ENCODE peak calls at places on chromosomes 16 and 17, in five cellular contexts. N is A549, D is endothelial cell of umbilical vein, R is K562, C is HepG2. P is an unnamed sample.

GRCh38 chr16:5028950-5029475 is 4.7 kb downstream of the NAGPA start:
- DNase-seq in N (no peak), D (no peak), R (no peak), C (no peak), P (no peak)

GRCh38 chr17:3964203-3965122 is at the start of gene ATP2A3:
- DNase-seq in N (peak), D (no peak), R (peak), C (no peak), P (peak)

GRCh38 chr16:3060339-3061127 is 4.9 kb upstream of the IL32 start:
- DNase-seq in N (no peak), D (no peak), R (no peak), C (no peak), P (no peak)

GRCh38 chr16:50690177-50690576 is 3.2 kb upstream of the NOD2 start:
- DNase-seq in N (no peak), D (no peak), R (no peak), C (no peak), P (no peak)

GRCh38 chr17:69874220-69874670 is 200.8 kb upstream of the KCNJ16 start:
- DNase-seq in N (no peak), D (peak), R (peak), C (no peak), P (no peak)

GRCh38 chr16:11672206-11673090 is 4.2 kb downstream of the SNN start:
- DNase-seq in N (no peak), D (no peak), R (no peak), C (no peak), P (peak)

GRCh38 chr17:30211371-30211770 is 24.1 kb downstream of the SLC6A4 start:
- DNase-seq in N (no peak), D (no peak), R (no peak), C (no peak), P (no peak)

GRCh38 chr16:88569614-88569984 is 604 bp upstream of the ZC3H18 start:
- DNase-seq in N (no peak), D (no peak), R (peak), C (peak), P (peak)

GRCh38 chr16:73390936-73391335 is 343.0 kb upstream of the ZFHX3 start:
- DNase-seq in N (no peak), D (no peak), R (peak), C (no peak), P (no peak)

GRCh38 chr16:12153662-12154061 is 177.1 kb downstream of the SNX29 start:
- DNase-seq in N (no peak), D (no peak), R (no peak), C (no peak), P (no peak)

GRCh38 chr16:47888142-47888541 is 267.7 kb downstream of the ABCC12 start:
- DNase-seq in N (peak), D (no peak), R (no peak), C (peak), P (no peak)

GRCh38 chr17:9632741-9633140 is 12.6 kb upstream of the USP43 start:
- DNase-seq in N (no peak), D (no peak), R (no peak), C (no peak), P (no peak)

GRCh38 chr17:7425756-7426155 is 340 bp downstream of the SPEM2 start:
- DNase-seq in N (no peak), D (no peak), R (no peak), C (no peak), P (no peak)

GRCh38 chr16:87240211-87241134 is 76.7 kb downstream of the C16orf95 start:
- DNase-seq in N (no peak), D (no peak), R (no peak), C (no peak), P (no peak)

GRCh38 chr16:84332975-84333684 is 35.2 kb upstream of the ATP2C2 start:
- DNase-seq in N (no peak), D (no peak), R (no peak), C (no peak), P (no peak)

GRCh38 chr17:77264617-77265230 is 124.0 kb downstream of the SEC14L1 start:
- DNase-seq in N (no peak), D (no peak), R (no peak), C (no peak), P (no peak)

GRCh38 chr16:85202631-85203461 is 90.6 kb upstream of the CIBAR2 start:
- DNase-seq in N (no peak), D (no peak), R (no peak), C (no peak), P (no peak)

GRCh38 chr17:39236981-39237441 is 11.3 kb upstream of the STAC2 start:
- DNase-seq in N (no peak), D (no peak), R (no peak), C (no peak), P (no peak)

GRCh38 chr16:12017583-12017982 is 41.0 kb downstream of the SNX29 start:
- DNase-seq in N (no peak), D (no peak), R (no peak), C (no peak), P (no peak)

GRCh38 chr16:50497592-50497991 is 50.6 kb upstream of the NKD1 start:
- DNase-seq in N (no peak), D (no peak), R (no peak), C (peak), P (peak)

GRCh38 chr16:19119564-19119963 is 5.8 kb downstream of the ITPRIPL2 start:
- DNase-seq in N (no peak), D (peak), R (peak), C (no peak), P (peak)

GRCh38 chr16:14486520-14487303 is 143.3 kb downstream of the PARN start:
- DNase-seq in N (peak), D (peak), R (peak), C (peak), P (peak)

GRCh38 chr17:1997587-1998425 is 27.3 kb downstream of the RTN4RL1 start:
- DNase-seq in N (peak), D (no peak), R (no peak), C (peak), P (no peak)

GRCh38 chr16:11796227-11797165 is 562 bp downstream of the ZC3H7A start:
- DNase-seq in N (peak), D (peak), R (peak), C (peak), P (peak)

GRCh38 chr16:49546735-49547134 is 173.1 kb downstream of the C16orf78 start:
- DNase-seq in N (no peak), D (no peak), R (no peak), C (no peak), P (no peak)

GRCh38 chr17:31378638-31379037 is 12.8 kb upstream of the RAB11FIP4 start:
- DNase-seq in N (no peak), D (no peak), R (no peak), C (no peak), P (no peak)

GRCh38 chr17:1158879-1159278 is 20.9 kb downstream of the ABR start:
- DNase-seq in N (no peak), D (no peak), R (no peak), C (no peak), P (no peak)

GRCh38 chr16:69286941-69287713 is 24.0 kb upstream of the VPS4A start:
- DNase-seq in N (peak), D (peak), R (peak), C (peak), P (peak)

GRCh38 chr16:70713781-70714180 is 27.9 kb upstream of the MTSS2 start:
- DNase-seq in N (no peak), D (no peak), R (no peak), C (no peak), P (no peak)

GRCh38 chr16:68503334-68503733 is 35.8 kb upstream of the ZFP90 start:
- DNase-seq in N (no peak), D (no peak), R (no peak), C (no peak), P (no peak)

GRCh38 chr17:50009282-50009681 is 14.3 kb upstream of the DLX3 start:
- DNase-seq in N (no peak), D (no peak), R (no peak), C (no peak), P (no peak)

GRCh38 chr16:58212824-58213655 is 15.1 kb upstream of the CSNK2A2 start:
- DNase-seq in N (no peak), D (no peak), R (no peak), C (no peak), P (no peak)

DNA sequence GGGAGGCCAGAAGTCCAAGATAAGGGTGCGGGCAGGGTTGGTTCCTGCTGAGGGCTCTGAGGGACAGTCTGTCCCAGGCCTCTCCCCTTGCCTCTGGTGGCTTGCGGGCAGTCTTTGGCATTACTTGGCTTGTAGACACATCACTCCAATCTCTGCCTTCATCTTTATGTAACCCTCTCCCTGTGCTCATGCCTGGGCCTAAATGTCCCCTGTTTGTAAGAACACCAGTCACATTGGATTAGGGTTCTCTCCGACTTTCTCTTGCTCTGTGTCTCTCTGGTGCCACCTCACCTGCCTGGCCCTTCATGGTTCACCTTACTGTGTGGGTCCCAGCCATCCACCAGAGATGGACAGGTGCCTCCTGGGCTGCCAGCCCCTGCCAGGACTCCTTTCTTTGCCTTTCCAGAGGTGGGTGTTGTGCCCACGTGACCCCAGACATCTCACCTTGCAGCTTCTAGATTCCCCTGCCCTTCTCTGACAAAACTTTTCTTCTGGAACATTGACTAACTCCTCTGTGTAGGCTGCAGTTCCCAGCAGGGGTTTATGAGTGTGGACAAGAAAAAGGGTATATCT is 205.8 kb downstream of the MSI2 start:
- DNase-seq in N (no peak), D (no peak), R (no peak), C (no peak), P (no peak)
- H3K4me3 ChIP-seq in N (no peak), D (no peak), R (no peak), C (no peak), P (no peak)

GRCh38 chr17:82446124-82446523 is 4.4 kb downstream of the CYBC1 start:
- DNase-seq in N (no peak), D (no peak), R (no peak), C (no peak), P (no peak)

GRCh38 chr17:82444941-82445521 is 5.5 kb downstream of the CYBC1 start:
- DNase-seq in N (no peak), D (no peak), R (no peak), C (no peak), P (no peak)

GRCh38 chr17:82445542-82445941 is 5.0 kb downstream of the CYBC1 start:
- DNase-seq in N (no peak), D (no peak), R (no peak), C (no peak), P (peak)

GRCh38 chr17:82444284-82444893 is 6.2 kb downstream of the CYBC1 start:
- DNase-seq in N (no peak), D (no peak), R (no peak), C (no peak), P (no peak)

DNA sequence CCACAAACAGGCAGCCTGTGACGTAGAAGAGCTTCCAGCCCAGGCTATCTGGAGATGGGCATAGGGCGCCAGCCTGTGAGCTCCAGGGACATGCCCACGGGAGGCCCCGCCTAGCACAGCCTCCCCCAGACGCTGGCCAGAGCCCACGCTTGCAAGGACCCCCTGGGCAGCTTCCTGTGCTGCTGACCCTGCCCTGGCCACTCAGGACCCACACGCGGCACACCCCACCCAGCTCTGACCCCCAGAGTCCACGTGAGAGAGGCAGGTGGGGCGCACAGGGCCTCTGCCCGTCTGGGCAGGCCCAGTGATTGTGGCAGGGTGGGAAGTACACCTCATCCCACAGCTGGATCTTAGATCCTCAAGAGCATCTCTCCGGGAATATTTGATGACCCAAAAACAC is 3.9 kb downstream of the CYBC1 start:
- DNase-seq in N (no peak), D (no peak), R (no peak), C (no peak), P (no peak)
- TF ChIP-seq POLR2A in N (no peak), D (no peak), R (no peak), C (no peak), P (no peak)

GRCh38 chr16:75106351-75107274 is 10.0 kb downstream of the LDHD start:
- DNase-seq in N (no peak), D (no peak), R (no peak), C (no peak), P (peak)

GRCh38 chr16:75107505-75107904 is 9.1 kb downstream of the LDHD start:
- DNase-seq in N (no peak), D (no peak), R (no peak), C (no peak), P (no peak)

GRCh38 chr16:75110637-75111513 is 5.7 kb downstream of the LDHD start:
- DNase-seq in N (peak), D (peak), R (peak), C (peak), P (peak)

GRCh38 chr16:75109732-75110243 is 6.8 kb downstream of the LDHD start:
- DNase-seq in N (no peak), D (no peak), R (no peak), C (no peak), P (peak)

GRCh38 chr16:75108792-75109731 is 7.5 kb downstream of the LDHD start:
- DNase-seq in N (peak), D (no peak), R (no peak), C (no peak), P (peak)
- TF ChIP-seq MYC in N (peak), D (no peak), R (no peak), C (no peak), P (peak)

GRCh38 chr17:42655528-42655927 is 3.6 kb upstream of the TUBG2 start:
- DNase-seq in N (no peak), D (no peak), R (no peak), C (no peak), P (no peak)

GRCh38 chr17:42659079-42659931 is at the start of gene TUBG2:
- DNase-seq in N (peak), D (peak), R (no peak), C (peak), P (peak)

GRCh38 chr17:42665581-42666001 is 6.5 kb downstream of the TUBG2 start:
- DNase-seq in N (no peak), D (no peak), R (no peak), C (no peak), P (no peak)

GRCh38 chr17:42657824-42658588 is 1.1 kb upstream of the TUBG2 start:
- DNase-seq in N (no peak), D (no peak), R (no peak), C (no peak), P (no peak)

GRCh38 chr17:42660692-42661345 is 1.7 kb downstream of the TUBG2 start:
- DNase-seq in N (no peak), D (peak), R (peak), C (no peak), P (no peak)
- H3K4me3 ChIP-seq in N (no peak), D (no peak), R (no peak), C (no peak), P (no peak)

GRCh38 chr16:16064874-16065384 is 115.5 kb downstream of the ABCC1 start:
- DNase-seq in N (no peak), D (no peak), R (no peak), C (no peak), P (no peak)

GRCh38 chr16:16067127-16067526 is 117.7 kb downstream of the ABCC1 start:
- DNase-seq in N (no peak), D (no peak), R (no peak), C (no peak), P (no peak)

GRCh38 chr16:16062023-16062932 is 112.9 kb downstream of the ABCC1 start:
- DNase-seq in N (no peak), D (no peak), R (peak), C (no peak), P (peak)

GRCh38 chr16:16059895-16060590 is 110.6 kb downstream of the ABCC1 start:
- DNase-seq in N (no peak), D (no peak), R (no peak), C (no peak), P (no peak)

GRCh38 chr16:16063685-16064084 is 114.3 kb downstream of the ABCC1 start:
- DNase-seq in N (no peak), D (no peak), R (peak), C (no peak), P (peak)
- TF ChIP-seq POLR2A in N (no peak), D (no peak), R (no peak), C (no peak), P (no peak)

GRCh38 chr17:13698832-13699231 is 97.1 kb upstream of the HS3ST3A1 start:
- DNase-seq in N (no peak), D (no peak), R (peak), C (no peak), P (peak)

GRCh38 chr17:13704333-13704732 is 102.6 kb upstream of the HS3ST3A1 start:
- DNase-seq in N (no peak), D (no peak), R (no peak), C (no peak), P (no peak)

GRCh38 chr17:13699261-13699660 is 97.5 kb upstream of the HS3ST3A1 start:
- DNase-seq in N (no peak), D (no peak), R (no peak), C (no peak), P (no peak)

DNA sequence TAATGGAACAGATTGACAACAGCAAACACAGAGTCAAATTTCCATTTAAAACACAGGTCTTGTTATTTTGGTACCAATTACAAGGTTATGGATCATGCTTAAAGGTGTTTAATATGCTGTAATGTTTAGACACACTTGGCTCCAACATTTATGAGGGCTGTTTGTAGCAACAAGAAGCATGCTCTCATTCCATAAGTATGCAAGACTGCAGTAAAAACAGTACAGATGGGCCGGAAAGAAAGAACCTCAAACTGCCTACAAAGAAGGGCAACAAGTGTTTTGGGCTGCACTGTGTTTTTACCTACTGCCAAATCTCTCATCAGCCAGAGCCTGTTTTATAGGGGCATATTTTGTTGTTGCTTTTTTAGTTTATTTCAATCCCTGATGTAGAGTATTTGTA is 100.5 kb upstream of the HS3ST3A1 start:
- DNase-seq in N (no peak), D (no peak), R (no peak), C (no peak), P (no peak)
- TF ChIP-seq MYC in N (no peak), D (no peak), R (no peak), C (no peak), P (no peak)

DNA sequence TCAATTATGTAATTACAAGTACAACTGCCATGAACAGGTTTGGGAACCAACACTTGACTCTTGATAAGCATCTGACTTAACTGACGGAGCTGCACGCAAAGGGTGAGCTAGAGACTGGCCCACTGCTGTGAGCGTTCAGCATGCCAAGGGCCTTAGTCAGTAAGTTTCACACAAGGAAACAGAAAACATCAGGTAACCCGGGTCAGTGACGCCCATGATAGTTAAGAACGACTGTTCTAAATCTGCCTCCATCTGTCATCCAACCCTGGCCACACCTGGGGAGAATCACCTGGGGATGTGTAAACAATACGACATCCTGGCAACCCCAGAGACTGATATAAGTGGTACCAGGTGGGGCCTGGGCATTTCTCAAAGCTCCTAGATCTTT is 12.3 kb downstream of the SMIM5 start:
- DNase-seq in N (peak), D (peak), R (no peak), C (no peak), P (no peak)
- H3K4me3 ChIP-seq in N (peak), D (no peak), R (no peak), C (peak), P (no peak)

GRCh38 chr16:24218299-24218698 is 37.8 kb upstream of the CACNG3 start:
- DNase-seq in N (no peak), D (no peak), R (no peak), C (no peak), P (no peak)
- TF ChIP-seq POLR2A in N (no peak), D (no peak), R (no peak), C (no peak), P (no peak)

GRCh38 chr16:66131895-66132294 is 234.6 kb upstream of the CDH5 start:
- DNase-seq in N (no peak), D (no peak), R (no peak), C (no peak), P (no peak)
- TF ChIP-seq MYC in N (no peak), D (no peak), R (no peak), C (no peak), P (no peak)

GRCh38 chr17:53336281-53336680 is 486.4 kb upstream of the KIF2B start:
- DNase-seq in N (no peak), D (no peak), R (no peak), C (no peak), P (no peak)

DNA sequence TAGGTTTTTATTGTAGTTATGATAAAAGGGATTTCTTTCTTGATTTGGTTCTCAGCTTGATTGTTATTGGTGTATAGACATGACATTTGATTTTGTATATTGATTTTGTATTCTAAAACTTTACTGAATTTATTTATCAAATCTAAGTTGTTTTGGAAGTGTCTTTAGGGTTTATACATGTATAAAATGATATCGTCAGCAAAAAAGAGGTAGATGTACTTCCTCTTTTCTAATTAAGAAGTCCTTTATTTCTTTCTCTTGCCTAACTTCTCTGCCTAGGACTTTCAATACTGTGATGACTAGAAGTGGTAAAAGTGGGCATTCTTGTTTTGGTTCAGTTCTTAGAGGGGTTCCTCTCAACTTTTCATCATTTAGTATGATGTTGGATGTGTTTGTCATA is 487.3 kb upstream of the KIF2B start:
- DNase-seq in N (no peak), D (no peak), R (no peak), C (no peak), P (no peak)
- H3K4me3 ChIP-seq in N (no peak), D (no peak), R (no peak), C (no peak), P (no peak)